ENCODE peak calls at places on chromosomes 16 and 17, in nine cellular contexts. P, D, U, L, N, T, C, H and G are unnamed samples.

GRCh38 chr16:8850279-8850885 is 18.4 kb downstream of the CARHSP1 start:
- DNase-seq in P (no peak), D (no peak), U (peak; percentile 93), L (no peak), N (peak; percentile 83), T (peak; percentile 91), C (peak; percentile 90), H (peak; percentile 90), G (peak; percentile 34)

GRCh38 chr16:84839956-84840355 is 20.2 kb downstream of the CRISPLD2 start:
- DNase-seq in P (no peak), D (peak; percentile 61), U (no peak), L (no peak), N (peak; percentile 66), T (no peak), C (peak; percentile 61), H (peak; percentile 74), G (no peak)

GRCh38 chr16:29951966-29952365 is 9.9 kb upstream of the TMEM219 start:
- DNase-seq in P (no peak), D (no peak), U (no peak), L (no peak), N (no peak), T (no peak), C (no peak), H (no peak), G (no peak)

GRCh38 chr17:19343671-19344151 is 18.8 kb downstream of the B9D1 start:
- DNase-seq in P (no peak), D (no peak), U (no peak), L (no peak), N (no peak), T (no peak), C (no peak), H (no peak), G (no peak)

GRCh38 chr17:38543403-38544174 is 62.2 kb downstream of the SRCIN1 start:
- DNase-seq in P (no peak), D (no peak), U (no peak), L (no peak), N (no peak), T (no peak), C (no peak), H (no peak), G (no peak)

GRCh38 chr17:39820541-39820940 is 43.6 kb downstream of the IKZF3 start:
- DNase-seq in P (no peak), D (no peak), U (no peak), L (no peak), N (no peak), T (no peak), C (no peak), H (no peak), G (no peak)

GRCh38 chr17:74861554-74862107 is 1.9 kb upstream of the GRIN2C start:
- DNase-seq in P (no peak), D (no peak), U (no peak), L (no peak), N (no peak), T (no peak), C (no peak), H (no peak), G (no peak)

GRCh38 chr17:48834973-48835372 is 4.1 kb downstream of the CALCOCO2 start:
- DNase-seq in P (no peak), D (no peak), U (no peak), L (no peak), N (no peak), T (no peak), C (no peak), H (no peak), G (no peak)

GRCh38 chr17:43881758-43882505 is 25.4 kb downstream of the MPP2 start:
- DNase-seq in P (no peak), D (no peak), U (no peak), L (no peak), N (no peak), T (no peak), C (no peak), H (no peak), G (no peak)

DNA sequence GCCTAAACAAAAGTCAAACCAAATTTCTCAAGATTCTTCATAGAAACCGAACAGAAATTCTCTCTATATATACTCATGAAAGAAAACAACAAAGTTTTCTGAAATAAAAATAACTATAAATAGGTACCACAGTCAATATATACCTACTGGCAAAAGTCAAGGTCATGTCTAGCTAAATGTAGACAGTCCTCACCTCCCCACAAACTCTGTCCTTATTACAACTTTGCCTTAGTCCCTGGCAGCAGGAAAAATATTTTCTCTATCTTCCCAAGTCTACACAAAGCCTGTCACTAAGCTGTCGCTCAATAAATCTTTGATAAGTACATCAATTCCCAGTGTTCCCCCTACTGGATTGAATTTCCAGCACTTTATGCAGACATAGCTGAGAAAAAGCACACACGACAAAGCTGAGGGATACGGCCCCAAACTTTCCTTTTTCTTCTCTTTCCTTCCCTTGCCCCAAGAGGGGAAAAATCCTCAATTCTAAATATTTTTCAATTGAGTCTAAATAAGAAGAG is 2.7 kb downstream of the CFAP20 start:
- DNase-seq in P (no peak), D (no peak), U (no peak), L (no peak), N (no peak), T (no peak), C (no peak), H (no peak), G (no peak)
- TF ChIP-seq CTCF in P (no peak), D (no peak), U (no peak), L (no peak), N (no peak), T (no peak), C (no peak), H (no peak), G (no peak)

GRCh38 chr16:70746708-70747424 is 54.1 kb downstream of the VAC14 start:
- DNase-seq in P (no peak), D (peak; percentile 63), U (peak; percentile 92), L (no peak), N (peak; percentile 96), T (peak; percentile 99), C (peak; percentile 92), H (peak; percentile 91), G (no peak)

GRCh38 chr16:70750893-70751467 is 50.0 kb downstream of the VAC14 start:
- DNase-seq in P (no peak), D (no peak), U (peak; percentile 96), L (no peak), N (peak; percentile 96), T (no peak), C (peak; percentile 88), H (peak; percentile 98), G (peak; percentile 27)

GRCh38 chr16:70749681-70750601 is 51.0 kb downstream of the VAC14 start:
- DNase-seq in P (no peak), D (no peak), U (no peak), L (peak; percentile 26), N (no peak), T (no peak), C (no peak), H (peak; percentile 16), G (no peak)

GRCh38 chr16:70747703-70748631 is 53.0 kb downstream of the VAC14 start:
- DNase-seq in P (no peak), D (no peak), U (peak; percentile 21), L (no peak), N (peak; percentile 87), T (no peak), C (no peak), H (peak; percentile 29), G (no peak)

GRCh38 chr16:70749006-70749678 is 51.8 kb downstream of the VAC14 start:
- DNase-seq in P (no peak), D (no peak), U (no peak), L (no peak), N (peak; percentile 57), T (no peak), C (no peak), H (no peak), G (no peak)
- TF ChIP-seq CTCF in P (no peak), D (no peak), U (no peak), L (no peak), N (no peak), T (no peak), C (no peak), H (no peak), G (no peak)

GRCh38 chr17:11738151-11738550 is 139.9 kb downstream of the DNAH9 start:
- DNase-seq in P (no peak), D (no peak), U (no peak), L (no peak), N (no peak), T (no peak), C (no peak), H (no peak), G (no peak)

GRCh38 chr17:11747441-11747840 is 149.2 kb downstream of the DNAH9 start:
- DNase-seq in P (no peak), D (no peak), U (no peak), L (no peak), N (no peak), T (no peak), C (no peak), H (no peak), G (no peak)

GRCh38 chr17:11739848-11740247 is 141.6 kb downstream of the DNAH9 start:
- DNase-seq in P (no peak), D (no peak), U (no peak), L (no peak), N (no peak), T (no peak), C (no peak), H (no peak), G (no peak)

GRCh38 chr17:11744696-11745095 is 146.4 kb downstream of the DNAH9 start:
- DNase-seq in P (no peak), D (no peak), U (no peak), L (no peak), N (no peak), T (no peak), C (no peak), H (no peak), G (no peak)

GRCh38 chr17:11742891-11743290 is 144.6 kb downstream of the DNAH9 start:
- DNase-seq in P (no peak), D (no peak), U (no peak), L (no peak), N (no peak), T (no peak), C (no peak), H (no peak), G (no peak)
- TF ChIP-seq CTCF in P (peak; percentile 22), D (no peak), U (no peak), L (no peak), N (no peak), T (peak; percentile 35), C (no peak), H (no peak), G (no peak)

GRCh38 chr17:5841862-5842261 is 228.3 kb upstream of the WSCD1 start:
- DNase-seq in P (no peak), D (no peak), U (no peak), L (no peak), N (no peak), T (no peak), C (no peak), H (no peak), G (no peak)

GRCh38 chr17:5843366-5844026 is 226.7 kb upstream of the WSCD1 start:
- DNase-seq in P (no peak), D (no peak), U (no peak), L (no peak), N (no peak), T (no peak), C (no peak), H (no peak), G (no peak)

GRCh38 chr17:5840811-5841446 is 229.2 kb upstream of the WSCD1 start:
- DNase-seq in P (no peak), D (no peak), U (no peak), L (no peak), N (no peak), T (no peak), C (no peak), H (no peak), G (no peak)

GRCh38 chr17:5837055-5837491 is 233.1 kb upstream of the WSCD1 start:
- DNase-seq in P (no peak), D (no peak), U (peak; percentile 25), L (no peak), N (peak; percentile 22), T (peak; percentile 66), C (peak; percentile 48), H (peak; percentile 4), G (no peak)

GRCh38 chr17:5838661-5839300 is 231.4 kb upstream of the WSCD1 start:
- DNase-seq in P (no peak), D (no peak), U (no peak), L (no peak), N (no peak), T (no peak), C (no peak), H (no peak), G (peak; percentile 24)
- TF ChIP-seq CTCF in P (no peak), D (no peak), U (no peak), L (no peak), N (no peak), T (no peak), C (no peak), H (no peak), G (no peak)